ENCODE peak calls at places on chromosomes 3 and 15, in nine cellular contexts. C is CD8-positive, alpha-beta T cell; T is ovary; G is endothelial cell; N is lower leg skin; K is GM12878; P is body of pancreas; D is fibroblast of pulmonary artery; Y is breast epithelium. M is an unnamed sample.

GRCh38 chr3:116517308-116517707 is 72.0 kb upstream of the LSAMP start:
- DNase-seq in Y (no peak), D (peak), N (no peak), K (no peak), C (no peak), G (no peak), T (no peak), P (no peak), M (no peak)

GRCh38 chr3:30282052-30282708 is 324.2 kb upstream of the TGFBR2 start:
- DNase-seq in D (peak), N (no peak), C (no peak), K (no peak), G (no peak), T (no peak), P (no peak), Y (no peak), M (no peak)

GRCh38 chr3:55935241-55935640 is 448.1 kb upstream of the WNT5A start:
- DNase-seq in N (no peak), G (no peak), D (no peak), T (no peak), P (no peak), Y (no peak), C (no peak), K (no peak), M (no peak)

GRCh38 chr3:18044191-18044590 is 301.8 kb upstream of the TBC1D5 start:
- DNase-seq in N (no peak), K (no peak), T (no peak), C (no peak), G (no peak), P (no peak), D (no peak), Y (no peak), M (no peak)

GRCh38 chr3:33377931-33378330 is 62.3 kb downstream of the UBP1 start:
- DNase-seq in T (no peak), P (no peak), G (no peak), Y (no peak), K (no peak), N (no peak), D (no peak), C (no peak), M (no peak)

GRCh38 chr15:93071469-93071891 is 17.5 kb downstream of the RGMA start:
- DNase-seq in C (no peak), K (no peak), G (no peak), N (no peak), P (no peak), D (peak), Y (no peak), T (peak), M (no peak)

GRCh38 chr3:168877899-168878298 is 782.2 kb upstream of the GOLIM4 start:
- DNase-seq in N (no peak), D (no peak), Y (no peak), T (no peak), K (no peak), C (no peak), P (no peak), G (no peak), M (no peak)

GRCh38 chr3:44125882-44126281 is 115.8 kb upstream of the TOPAZ1 start:
- DNase-seq in T (no peak), N (no peak), D (peak), Y (no peak), G (no peak), P (no peak), K (no peak), C (no peak), M (no peak)

GRCh38 chr3:151227438-151228290 is 24.6 kb upstream of the GPR171 start:
- DNase-seq in Y (peak), P (peak), D (peak), N (peak), C (peak), G (peak), K (peak), T (peak), M (peak)

GRCh38 chr3:99342374-99342773 is 296.0 kb upstream of the COL8A1 start:
- DNase-seq in P (no peak), T (no peak), K (no peak), N (no peak), D (no peak), C (no peak), Y (no peak), G (no peak), M (no peak)

GRCh38 chr3:99348451-99348850 is 289.9 kb upstream of the COL8A1 start:
- DNase-seq in T (no peak), P (no peak), N (no peak), G (no peak), D (no peak), C (no peak), K (no peak), Y (no peak), M (no peak)

GRCh38 chr3:99339222-99339621 is 299.2 kb upstream of the COL8A1 start:
- DNase-seq in D (no peak), N (no peak), K (no peak), Y (no peak), G (no peak), C (no peak), T (no peak), P (no peak), M (no peak)

DNA sequence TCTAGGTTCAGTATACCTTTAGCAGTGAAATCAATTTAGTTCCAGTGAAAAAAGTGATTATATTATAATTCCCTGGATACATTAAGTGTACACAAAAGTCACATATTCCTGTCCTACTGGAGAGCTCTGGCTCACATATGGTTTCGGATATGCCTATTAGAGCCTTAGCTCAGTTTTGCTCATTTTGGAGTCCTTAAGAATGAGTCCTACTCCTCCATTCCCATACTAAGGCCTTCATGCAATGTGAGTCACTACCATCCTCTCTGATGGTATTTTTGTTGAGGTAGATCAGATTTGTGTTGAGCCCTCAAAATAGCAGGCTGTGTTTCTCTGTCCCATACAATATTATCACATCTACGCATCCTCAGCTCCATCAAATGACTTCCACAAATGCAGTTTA is 294.2 kb upstream of the COL8A1 start:
- DNase-seq in C (no peak), G (no peak), Y (no peak), D (no peak), P (no peak), K (no peak), N (no peak), T (no peak), M (no peak)
- TF ChIP-seq CTCF in C (no peak), G (no peak), Y (no peak), D (no peak), P (no peak), K (no peak), N (no peak), T (no peak), M (no peak)

DNA sequence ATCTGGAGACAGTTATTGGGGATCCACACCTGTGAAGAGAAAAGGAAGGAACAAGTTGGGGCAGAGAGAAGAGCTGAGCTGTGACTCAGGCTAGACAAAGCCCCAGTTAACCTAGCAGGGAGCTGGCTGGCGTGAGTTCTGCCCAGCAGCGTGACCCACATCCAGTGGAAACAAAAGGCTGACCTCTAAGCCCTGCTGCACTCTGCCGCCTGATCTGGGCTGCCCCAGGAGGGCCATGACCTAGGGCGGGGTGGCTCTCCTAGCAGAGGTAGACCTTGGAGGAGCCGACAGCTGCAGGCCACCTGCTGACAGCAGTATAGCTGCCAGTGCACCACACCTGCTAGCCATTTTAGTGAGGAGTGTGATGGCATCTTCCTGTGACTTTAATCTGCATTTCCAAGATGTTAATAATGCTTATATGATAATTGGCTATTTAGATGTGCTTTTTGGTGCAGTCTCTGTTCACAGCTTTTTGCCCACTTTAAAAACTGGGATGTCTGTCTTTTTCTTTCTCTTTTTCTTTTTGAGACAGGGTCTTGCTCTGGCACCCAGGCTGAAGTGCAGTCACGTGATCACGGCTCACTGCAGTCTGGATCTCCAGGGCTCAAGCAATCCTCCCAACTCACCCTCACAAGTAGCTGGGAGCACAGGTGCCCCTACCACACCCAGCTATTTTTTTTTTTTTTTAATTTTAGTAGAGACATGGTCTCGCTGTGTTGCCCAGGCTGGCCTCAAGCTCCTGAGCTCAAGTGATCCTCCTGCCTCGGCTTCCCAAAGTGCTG is 78.1 kb downstream of the LSM3 start:
- DNase-seq in P (no peak), G (no peak), C (no peak), T (peak), K (no peak), N (no peak), D (no peak), Y (no peak), M (no peak)
- TF ChIP-seq CTCF in P (no peak), G (no peak), C (no peak), T (no peak), K (no peak), N (no peak), D (no peak), Y (no peak), M (no peak)

GRCh38 chr3:128746881-128747280 is 20.9 kb downstream of the RAB7A start:
- DNase-seq in P (no peak), N (no peak), D (no peak), T (no peak), G (no peak), Y (no peak), C (no peak), K (no peak), M (no peak)

GRCh38 chr3:128749035-128749434 is 23.1 kb downstream of the RAB7A start:
- DNase-seq in P (no peak), D (no peak), Y (no peak), K (no peak), N (no peak), G (no peak), C (no peak), T (no peak), M (no peak)

GRCh38 chr3:128742821-128743594 is 17.0 kb downstream of the RAB7A start:
- DNase-seq in T (no peak), K (no peak), Y (no peak), C (no peak), N (no peak), G (no peak), D (no peak), P (no peak), M (no peak)

GRCh38 chr3:128748527-128748926 is 22.5 kb downstream of the RAB7A start:
- DNase-seq in C (no peak), N (no peak), D (no peak), G (no peak), T (no peak), Y (no peak), P (no peak), K (no peak), M (no peak)

DNA sequence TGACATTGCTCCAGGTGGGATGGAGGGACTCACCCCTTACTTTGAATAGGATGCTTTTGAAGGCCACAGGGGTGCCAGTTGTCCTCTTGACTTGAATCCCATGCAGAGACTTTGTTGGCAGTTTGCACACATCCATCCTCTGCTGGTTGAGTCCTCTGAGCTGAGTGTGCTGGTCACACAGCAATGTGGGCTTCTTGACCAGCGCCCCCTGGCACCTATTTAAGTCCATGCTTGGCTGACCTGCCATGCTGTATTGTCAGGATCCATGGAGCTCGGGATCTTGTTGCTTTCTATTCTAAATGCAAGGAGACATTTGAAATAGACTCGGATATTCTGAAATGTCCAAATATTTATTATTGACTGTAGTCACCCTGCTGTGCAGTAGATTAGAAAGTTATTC is 19.8 kb downstream of the RAB7A start:
- DNase-seq in K (no peak), T (no peak), P (no peak), C (no peak), N (no peak), D (no peak), G (no peak), Y (no peak), M (no peak)
- TF ChIP-seq CTCF in K (no peak), T (no peak), P (no peak), C (no peak), N (no peak), D (no peak), G (no peak), Y (no peak), M (no peak)

DNA sequence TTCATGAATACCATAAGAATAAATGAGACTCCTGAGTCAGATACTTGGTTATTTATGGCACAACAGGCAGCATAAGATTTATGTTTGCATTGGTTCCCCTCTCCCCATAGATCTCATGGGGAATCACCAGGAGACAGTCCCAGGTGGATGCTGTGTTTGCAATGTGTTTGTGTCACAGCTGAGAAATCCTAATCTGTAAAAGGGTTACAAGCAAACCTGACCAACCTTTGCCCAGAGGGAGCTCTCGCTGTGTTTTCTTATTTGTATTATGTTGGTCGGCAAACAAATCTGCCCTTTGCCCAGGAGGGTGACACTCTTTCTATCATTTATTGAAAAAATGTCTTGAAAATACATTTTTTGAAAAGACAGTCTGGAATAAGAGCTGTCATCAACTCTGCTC is 236.2 kb downstream of the ZPLD1 start:
- DNase-seq in C (no peak), N (no peak), D (no peak), Y (no peak), T (no peak), P (no peak), K (no peak), G (no peak), M (no peak)
- TF ChIP-seq CTCF in C (no peak), N (no peak), D (no peak), Y (no peak), T (no peak), P (no peak), K (no peak), G (no peak), M (no peak)

GRCh38 chr3:7508821-7509220 is 647.9 kb downstream of the GRM7 start:
- DNase-seq in G (no peak), P (no peak), N (no peak), K (no peak), Y (no peak), T (no peak), D (peak), C (no peak), M (no peak)

GRCh38 chr3:7503431-7503830 is 642.5 kb downstream of the GRM7 start:
- DNase-seq in K (no peak), T (no peak), D (no peak), C (no peak), N (no peak), P (no peak), G (no peak), Y (no peak), M (no peak)

GRCh38 chr3:7506606-7507180 is 645.8 kb downstream of the GRM7 start:
- DNase-seq in K (no peak), P (no peak), T (no peak), Y (no peak), D (no peak), G (no peak), C (no peak), N (no peak), M (no peak)

DNA sequence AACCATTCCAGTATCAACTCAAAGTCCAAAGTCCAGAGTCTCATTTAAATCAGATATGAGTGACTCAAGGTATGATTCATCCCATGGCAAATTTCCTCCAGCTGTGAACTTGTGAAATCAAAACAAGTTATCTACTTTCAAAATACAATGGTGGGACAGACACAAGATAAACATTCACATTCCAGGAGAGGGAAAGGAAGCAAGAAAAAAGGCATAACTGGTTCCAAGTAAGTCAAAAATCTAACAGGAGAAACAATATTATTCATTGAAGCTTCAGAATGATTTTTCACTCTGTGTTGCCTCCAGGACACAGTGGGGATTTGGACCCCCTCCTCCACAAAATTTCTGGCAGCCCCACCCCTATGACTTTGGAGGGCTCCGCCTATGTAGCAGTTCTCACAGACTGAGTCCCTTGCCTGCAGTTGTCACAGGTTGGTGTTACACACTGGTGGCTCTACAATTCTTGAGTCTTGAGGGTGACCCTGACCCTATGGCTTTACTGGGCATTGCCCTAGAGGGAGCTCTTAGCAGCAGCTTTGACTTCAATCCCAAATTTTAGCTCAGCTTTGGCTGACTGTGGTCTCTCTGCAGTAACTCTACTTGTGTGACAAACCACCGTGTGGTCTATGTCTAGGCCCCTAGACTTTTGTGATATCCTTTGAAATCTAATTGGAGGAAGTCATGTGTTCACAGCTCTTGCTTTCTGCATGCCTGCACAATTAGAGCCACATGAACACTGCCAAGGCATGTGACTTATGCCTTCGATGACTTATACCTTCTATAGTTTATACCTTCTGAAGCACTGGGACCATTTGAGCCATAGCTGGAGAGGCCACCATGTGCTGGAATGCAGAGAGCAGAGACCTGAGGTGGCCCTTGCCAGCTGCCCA is 644.2 kb downstream of the GRM7 start:
- DNase-seq in D (peak), Y (no peak), N (no peak), G (peak), C (no peak), P (peak), T (no peak), K (no peak), M (no peak)
- TF ChIP-seq CTCF in D (peak), Y (no peak), N (no peak), G (no peak), C (no peak), P (no peak), T (no peak), K (no peak), M (no peak)

M was measured in neural crest cell.